ENCODE peak calls at places on chromosomes 16 and 17, in ten cellular contexts. One of them, this sample, is unnamed.

GRCh38 chr16:27426423-27427408 is 24.7 kb downstream of the IL21R start:
- DNase-seq in progenitor cell of endocrine pancreas: peak
- DNase-seq in T-helper 1 cell: peak
- DNase-seq in stimulated activated CD4-positive, alpha-beta T cell treated with anti-CD3 and anti-CD28 coated beads, Interleukin-4, amount 100 ng/mL, for 24 hours: peak
- DNase-seq in Calu3: peak
- DNase-seq in right atrium auricular region: peak
- DNase-seq in germinal center: peak
- DNase-seq in endothelial cell: peak
- DNase-seq in activated gamma-delta T cell treated with Interleukin-2 at 50 U/mL for 16 hours: peak
- DNase-seq in CD8-positive, alpha-beta memory T cell: peak
- DNase-seq in this sample: no peak

GRCh38 chr16:50282955-50283631 is 16.7 kb downstream of the ADCY7 start:
- DNase-seq in T-helper 1 cell: no peak
- DNase-seq in germinal center: no peak
- DNase-seq in activated gamma-delta T cell treated with Interleukin-2 at 50 U/mL for 16 hours: no peak
- DNase-seq in stimulated activated CD4-positive, alpha-beta T cell treated with anti-CD3 and anti-CD28 coated beads, Interleukin-4, amount 100 ng/mL, for 24 hours: no peak
- DNase-seq in endothelial cell: no peak
- DNase-seq in CD8-positive, alpha-beta memory T cell: no peak
- DNase-seq in Calu3: no peak
- DNase-seq in progenitor cell of endocrine pancreas: no peak
- DNase-seq in right atrium auricular region: no peak
- DNase-seq in this sample: no peak

GRCh38 chr16:49855280-49855821 is 561 bp downstream of the ZNF423 start:
- DNase-seq in activated gamma-delta T cell treated with Interleukin-2 at 50 U/mL for 16 hours: peak
- DNase-seq in CD8-positive, alpha-beta memory T cell: peak
- DNase-seq in right atrium auricular region: peak
- DNase-seq in stimulated activated CD4-positive, alpha-beta T cell treated with anti-CD3 and anti-CD28 coated beads, Interleukin-4, amount 100 ng/mL, for 24 hours: peak
- DNase-seq in endothelial cell: peak
- DNase-seq in T-helper 1 cell: no peak
- DNase-seq in Calu3: peak
- DNase-seq in progenitor cell of endocrine pancreas: peak
- DNase-seq in germinal center: peak
- DNase-seq in this sample: peak

GRCh38 chr17:74337834-74338500 is 11.9 kb downstream of the KIF19 start:
- DNase-seq in Calu3: no peak
- DNase-seq in CD8-positive, alpha-beta memory T cell: no peak
- DNase-seq in endothelial cell: no peak
- DNase-seq in T-helper 1 cell: no peak
- DNase-seq in stimulated activated CD4-positive, alpha-beta T cell treated with anti-CD3 and anti-CD28 coated beads, Interleukin-4, amount 100 ng/mL, for 24 hours: no peak
- DNase-seq in activated gamma-delta T cell treated with Interleukin-2 at 50 U/mL for 16 hours: no peak
- DNase-seq in germinal center: no peak
- DNase-seq in progenitor cell of endocrine pancreas: no peak
- DNase-seq in right atrium auricular region: no peak
- DNase-seq in this sample: peak

GRCh38 chr16:13936596-13937081 is 16.7 kb downstream of the ERCC4 start:
- DNase-seq in CD8-positive, alpha-beta memory T cell: no peak
- DNase-seq in activated gamma-delta T cell treated with Interleukin-2 at 50 U/mL for 16 hours: no peak
- DNase-seq in right atrium auricular region: no peak
- DNase-seq in endothelial cell: no peak
- DNase-seq in stimulated activated CD4-positive, alpha-beta T cell treated with anti-CD3 and anti-CD28 coated beads, Interleukin-4, amount 100 ng/mL, for 24 hours: no peak
- DNase-seq in T-helper 1 cell: no peak
- DNase-seq in germinal center: no peak
- DNase-seq in progenitor cell of endocrine pancreas: no peak
- DNase-seq in Calu3: no peak
- DNase-seq in this sample: no peak

GRCh38 chr17:59620518-59621259 is 994 bp downstream of the CLTC start:
- DNase-seq in T-helper 1 cell: peak
- DNase-seq in activated gamma-delta T cell treated with Interleukin-2 at 50 U/mL for 16 hours: peak
- DNase-seq in CD8-positive, alpha-beta memory T cell: peak
- DNase-seq in Calu3: peak
- DNase-seq in germinal center: peak
- DNase-seq in stimulated activated CD4-positive, alpha-beta T cell treated with anti-CD3 and anti-CD28 coated beads, Interleukin-4, amount 100 ng/mL, for 24 hours: peak
- DNase-seq in endothelial cell: peak
- DNase-seq in right atrium auricular region: no peak
- DNase-seq in progenitor cell of endocrine pancreas: no peak
- DNase-seq in this sample: peak

GRCh38 chr16:17380613-17381012 is 90.1 kb downstream of the XYLT1 start:
- DNase-seq in stimulated activated CD4-positive, alpha-beta T cell treated with anti-CD3 and anti-CD28 coated beads, Interleukin-4, amount 100 ng/mL, for 24 hours: no peak
- DNase-seq in endothelial cell: no peak
- DNase-seq in CD8-positive, alpha-beta memory T cell: no peak
- DNase-seq in right atrium auricular region: no peak
- DNase-seq in Calu3: no peak
- DNase-seq in progenitor cell of endocrine pancreas: no peak
- DNase-seq in activated gamma-delta T cell treated with Interleukin-2 at 50 U/mL for 16 hours: no peak
- DNase-seq in T-helper 1 cell: no peak
- DNase-seq in germinal center: no peak
- DNase-seq in this sample: no peak

GRCh38 chr16:66320774-66321173 is 45.7 kb upstream of the CDH5 start:
- DNase-seq in stimulated activated CD4-positive, alpha-beta T cell treated with anti-CD3 and anti-CD28 coated beads, Interleukin-4, amount 100 ng/mL, for 24 hours: no peak
- DNase-seq in endothelial cell: no peak
- DNase-seq in germinal center: no peak
- DNase-seq in progenitor cell of endocrine pancreas: no peak
- DNase-seq in T-helper 1 cell: no peak
- DNase-seq in right atrium auricular region: no peak
- DNase-seq in activated gamma-delta T cell treated with Interleukin-2 at 50 U/mL for 16 hours: no peak
- DNase-seq in CD8-positive, alpha-beta memory T cell: no peak
- DNase-seq in Calu3: no peak
- DNase-seq in this sample: no peak

GRCh38 chr16:57045694-57046381 is 46.5 kb upstream of the CPNE2 start:
- DNase-seq in endothelial cell: peak
- DNase-seq in Calu3: no peak
- DNase-seq in stimulated activated CD4-positive, alpha-beta T cell treated with anti-CD3 and anti-CD28 coated beads, Interleukin-4, amount 100 ng/mL, for 24 hours: peak
- DNase-seq in right atrium auricular region: peak
- DNase-seq in progenitor cell of endocrine pancreas: peak
- DNase-seq in CD8-positive, alpha-beta memory T cell: no peak
- DNase-seq in activated gamma-delta T cell treated with Interleukin-2 at 50 U/mL for 16 hours: peak
- DNase-seq in germinal center: peak
- DNase-seq in T-helper 1 cell: no peak
- DNase-seq in this sample: peak

GRCh38 chr17:28306954-28307401 is 12.0 kb upstream of the TMEM97 start:
- DNase-seq in right atrium auricular region: no peak
- DNase-seq in germinal center: no peak
- DNase-seq in T-helper 1 cell: no peak
- DNase-seq in Calu3: no peak
- DNase-seq in CD8-positive, alpha-beta memory T cell: no peak
- DNase-seq in activated gamma-delta T cell treated with Interleukin-2 at 50 U/mL for 16 hours: no peak
- DNase-seq in progenitor cell of endocrine pancreas: no peak
- DNase-seq in stimulated activated CD4-positive, alpha-beta T cell treated with anti-CD3 and anti-CD28 coated beads, Interleukin-4, amount 100 ng/mL, for 24 hours: no peak
- DNase-seq in endothelial cell: no peak
- DNase-seq in this sample: no peak

GRCh38 chr17:63542942-63543821 is 7.1 kb upstream of the DCAF7 start:
- DNase-seq in T-helper 1 cell: no peak
- DNase-seq in activated gamma-delta T cell treated with Interleukin-2 at 50 U/mL for 16 hours: no peak
- DNase-seq in germinal center: no peak
- DNase-seq in CD8-positive, alpha-beta memory T cell: no peak
- DNase-seq in Calu3: peak
- DNase-seq in right atrium auricular region: no peak
- DNase-seq in endothelial cell: no peak
- DNase-seq in progenitor cell of endocrine pancreas: no peak
- DNase-seq in stimulated activated CD4-positive, alpha-beta T cell treated with anti-CD3 and anti-CD28 coated beads, Interleukin-4, amount 100 ng/mL, for 24 hours: no peak
- DNase-seq in this sample: peak

GRCh38 chr16:58506241-58507194 is 6.6 kb downstream of the NDRG4 start:
- DNase-seq in CD8-positive, alpha-beta memory T cell: no peak
- DNase-seq in T-helper 1 cell: no peak
- DNase-seq in Calu3: no peak
- DNase-seq in activated gamma-delta T cell treated with Interleukin-2 at 50 U/mL for 16 hours: no peak
- DNase-seq in progenitor cell of endocrine pancreas: no peak
- DNase-seq in germinal center: no peak
- DNase-seq in endothelial cell: no peak
- DNase-seq in right atrium auricular region: no peak
- DNase-seq in stimulated activated CD4-positive, alpha-beta T cell treated with anti-CD3 and anti-CD28 coated beads, Interleukin-4, amount 100 ng/mL, for 24 hours: no peak
- DNase-seq in this sample: peak

GRCh38 chr16:27728691-27729090 is 178.7 kb downstream of the KATNIP start:
- DNase-seq in endothelial cell: no peak
- DNase-seq in T-helper 1 cell: no peak
- DNase-seq in stimulated activated CD4-positive, alpha-beta T cell treated with anti-CD3 and anti-CD28 coated beads, Interleukin-4, amount 100 ng/mL, for 24 hours: no peak
- DNase-seq in Calu3: no peak
- DNase-seq in right atrium auricular region: no peak
- DNase-seq in CD8-positive, alpha-beta memory T cell: no peak
- DNase-seq in progenitor cell of endocrine pancreas: no peak
- DNase-seq in germinal center: no peak
- DNase-seq in activated gamma-delta T cell treated with Interleukin-2 at 50 U/mL for 16 hours: no peak
- DNase-seq in this sample: no peak

This sample was measured in D341Med.